ENCODE peak calls at places on chromosomes 5 and 9, in six cellular contexts. G, K, F, J, Q and R are unnamed samples.

GRCh38 chr5:119022017-119022745 is 33.8 kb upstream of the DTWD2 start:
- DNase-seq in J (no peak), K (peak; percentile 15), G (no peak), F (peak; percentile 63), Q (peak; percentile 61), R (no peak)

GRCh38 chr5:172109749-172110148 is 78.3 kb downstream of the STK10 start:
- DNase-seq in Q (no peak), K (no peak), F (no peak), J (no peak), G (no peak), R (no peak)

GRCh38 chr5:116275282-116275681 is 190.5 kb downstream of the COMMD10 start:
- DNase-seq in F (no peak), Q (no peak), J (no peak), G (no peak), K (no peak), R (no peak)

GRCh38 chr5:26833596-26833995 is 204.8 kb downstream of the CDH9 start:
- DNase-seq in Q (no peak), G (no peak), J (no peak), K (no peak), F (no peak), R (no peak)

GRCh38 chr5:159786901-159787691 is 129.2 kb upstream of the ADRA1B start:
- DNase-seq in G (no peak), K (peak; percentile 52), Q (peak; percentile 96), F (no peak), J (no peak), R (no peak)

GRCh38 chr9:4180907-4181605 is 118.8 kb downstream of the GLIS3 start:
- DNase-seq in G (no peak), Q (no peak), K (no peak), J (no peak), F (no peak), R (no peak)

GRCh38 chr5:59034498-59035186 is 451.8 kb downstream of the RAB3C start:
- DNase-seq in K (no peak), F (peak; percentile 52), G (no peak), Q (peak; percentile 83), J (no peak), R (peak; percentile 33)

GRCh38 chr5:153613143-153613542 is 122.7 kb downstream of the GRIA1 start:
- DNase-seq in K (no peak), G (no peak), Q (peak; percentile 71), F (no peak), J (no peak), R (no peak)

GRCh38 chr5:33800221-33800950 is 91.4 kb downstream of the ADAMTS12 start:
- DNase-seq in J (no peak), Q (no peak), K (no peak), F (no peak), G (no peak), R (no peak)

GRCh38 chr5:4295663-4296339 is 700.2 kb downstream of the IRX1 start:
- DNase-seq in G (no peak), K (no peak), F (no peak), J (no peak), Q (no peak), R (no peak)

GRCh38 chr9:77756449-77756848 is 108.3 kb upstream of the GNA14 start:
- DNase-seq in K (no peak), Q (no peak), F (peak; percentile 22), G (no peak), J (no peak), R (no peak)
- TF ChIP-seq CTCF in K (no peak), Q (no peak), F (peak; percentile 34), G (no peak), J (no peak), R (peak; percentile 37)

GRCh38 chr5:3030511-3031165 is 279.2 kb upstream of the IRX2 start:
- DNase-seq in K (no peak), F (no peak), J (no peak), G (no peak), Q (no peak), R (no peak)

GRCh38 chr5:3033033-3033755 is 281.7 kb upstream of the IRX2 start:
- DNase-seq in F (no peak), J (no peak), K (no peak), G (no peak), Q (no peak), R (no peak)

GRCh38 chr5:3029396-3029795 is 277.9 kb upstream of the IRX2 start:
- DNase-seq in G (no peak), J (no peak), Q (no peak), F (no peak), K (no peak), R (no peak)

GRCh38 chr5:3032513-3032912 is 281.0 kb upstream of the IRX2 start:
- DNase-seq in K (no peak), Q (no peak), G (no peak), F (no peak), J (no peak), R (no peak)

DNA sequence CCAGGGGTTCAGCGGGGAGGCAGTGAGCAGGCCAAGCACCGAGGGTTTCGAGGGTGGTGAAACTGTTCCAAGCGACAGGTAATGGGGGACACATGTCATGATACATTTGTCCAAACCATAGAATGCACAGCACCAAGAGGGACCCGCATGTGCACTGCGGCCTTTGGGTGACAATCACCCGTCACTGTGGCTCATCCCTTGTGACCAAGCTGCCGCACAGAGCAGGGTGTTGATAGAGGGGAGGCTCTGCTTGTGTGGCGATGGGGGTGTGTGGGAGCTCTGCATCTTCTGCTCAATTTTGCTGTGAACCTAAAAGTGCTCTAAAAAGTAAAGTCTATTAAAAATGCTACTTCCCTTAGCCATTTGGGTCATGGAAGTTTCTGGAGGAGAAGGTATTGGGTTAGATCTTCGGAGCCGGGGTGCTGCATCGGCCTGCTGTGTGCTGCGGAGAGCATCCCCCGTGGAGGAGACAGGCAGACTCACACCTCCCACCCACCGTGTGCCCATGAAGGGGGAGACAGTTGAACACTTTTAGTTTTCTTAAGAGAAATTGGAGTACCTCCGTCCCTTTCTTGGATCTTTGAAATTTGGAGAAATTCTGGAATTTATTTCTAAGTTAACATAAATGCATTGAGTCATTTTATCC is 280.4 kb upstream of the IRX2 start:
- DNase-seq in J (no peak), F (no peak), G (no peak), Q (no peak), K (no peak), R (no peak)
- H3K4me3 ChIP-seq in J (no peak overlapping the region), F (no peak overlapping the region), G (no peak overlapping the region), Q (no peak overlapping the region), K (no peak overlapping the region), R (no peak overlapping the region)

GRCh38 chr9:71716138-71716909 is 52.0 kb downstream of the CEMIP2 start:
- DNase-seq in Q (no peak), K (no peak), J (no peak), F (no peak), G (no peak), R (no peak)
- TF ChIP-seq CTCF in Q (peak; percentile 35), K (peak; percentile 60), J (no peak), F (peak; percentile 13), G (peak; percentile 77), R (peak; percentile 13)

DNA sequence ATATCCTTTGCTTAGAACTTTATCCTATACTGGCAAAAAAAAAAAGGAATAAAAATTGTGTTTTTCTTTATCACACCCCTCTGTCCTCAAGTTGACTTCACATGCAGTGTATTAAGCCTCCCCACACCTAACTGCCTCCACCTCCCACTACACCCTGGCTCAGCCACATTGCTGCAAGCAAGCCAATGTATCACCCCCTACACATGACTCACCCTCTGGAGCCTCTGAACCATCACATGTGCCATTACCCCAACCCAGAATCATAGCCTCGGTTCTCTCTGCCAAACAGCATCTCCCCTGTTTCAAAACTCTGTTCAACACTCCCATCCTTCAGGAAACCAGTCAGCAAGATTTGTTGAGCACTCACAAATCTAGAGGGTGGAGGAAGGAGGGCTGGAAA is 209.0 kb downstream of the CWC27 start:
- DNase-seq in G (no peak), J (no peak), Q (peak; percentile 11), K (no peak), F (no peak), R (no peak)
- H3K4me3 ChIP-seq in G (no peak overlapping the region), J (no peak overlapping the region), Q (no peak overlapping the region), K (no peak overlapping the region), F (no peak overlapping the region), R (no peak overlapping the region)

GRCh38 chr5:74639538-74640449 is 734 bp downstream of the ENC1 start:
- DNase-seq in K (no peak), G (no peak), Q (peak; percentile 83), J (no peak), F (peak; percentile 64), R (no peak)
- TF ChIP-seq CTCF in K (peak; percentile 33), G (no peak), Q (no peak), J (no peak), F (peak; percentile 9), R (peak; percentile 15)

GRCh38 chr9:137406085-137406773 is 16.7 kb downstream of the EXD3 start:
- DNase-seq in J (no peak), G (no peak), F (no peak), K (no peak), Q (no peak), R (no peak)
- H3K4me3 ChIP-seq in J (no peak overlapping the region), G (no peak overlapping the region), F (no peak overlapping the region), K (no peak overlapping the region), Q (no peak overlapping the region), R (no peak overlapping the region)

GRCh38 chr9:36341936-36342577 is 58.0 kb downstream of the RNF38 start:
- DNase-seq in G (no peak), J (no peak), Q (no peak), F (peak; percentile 55), K (no peak), R (no peak)

GRCh38 chr9:36337002-36337401 is 63.1 kb downstream of the RNF38 start:
- DNase-seq in G (no peak), J (no peak), K (no peak), Q (no peak), F (no peak), R (no peak)

GRCh38 chr9:36337865-36338264 is 62.2 kb downstream of the RNF38 start:
- DNase-seq in J (no peak), K (no peak), G (no peak), Q (no peak), F (no peak), R (no peak)

GRCh38 chr9:36332006-36332405 is 68.1 kb downstream of the RNF38 start:
- DNase-seq in K (no peak), F (no peak), G (no peak), J (no peak), Q (peak; percentile 19), R (no peak)

GRCh38 chr9:36336511-36336910 is 63.6 kb downstream of the RNF38 start:
- DNase-seq in G (no peak), J (no peak), F (no peak), K (no peak), Q (peak; percentile 27), R (no peak)
- TF ChIP-seq CTCF in G (no peak), J (no peak), F (no peak), K (no peak), Q (no peak), R (no peak)

DNA sequence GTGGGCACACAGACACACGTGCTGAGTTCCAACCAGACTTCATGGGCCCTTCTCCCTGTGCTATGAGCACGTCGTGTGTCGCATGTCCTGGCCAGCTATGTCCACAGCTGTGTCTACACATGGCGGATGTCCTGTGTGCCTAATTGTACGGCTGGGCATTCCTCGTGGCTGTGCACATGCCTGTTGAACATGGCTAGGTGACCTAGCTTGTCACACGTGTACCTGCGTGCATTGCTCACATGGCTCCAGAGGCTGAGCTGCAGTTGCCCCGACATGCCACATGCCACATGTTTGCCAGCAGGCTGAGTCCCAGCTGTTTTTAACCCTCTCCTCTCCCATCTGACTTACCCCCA is 742 bp upstream of the AQP3 start:
- DNase-seq in J (no peak), Q (no peak), F (no peak), G (no peak), K (no peak), R (no peak)
- H3K4me3 ChIP-seq in J (no peak overlapping the region), Q (no peak overlapping the region), F (no peak overlapping the region), G (peak overlapping the region; percentile 79), K (no peak overlapping the region), R (no peak overlapping the region)